ENCODE peak calls at places on chromosomes 16 and 17, in four cellular contexts. S, B, M and K are unnamed samples.

GRCh38 chr16:75099738-75100615 is 16.6 kb downstream of the LDHD start:
- DNase-seq in B (no peak), M (no peak), S (no peak), K (no peak)

GRCh38 chr16:52320930-52321439 is 226.0 kb downstream of the TOX3 start:
- DNase-seq in S (no peak), M (no peak), B (no peak), K (no peak)

GRCh38 chr17:41773731-41774193 is 12.7 kb downstream of the JUP start:
- DNase-seq in B (no peak), M (peak; percentile 24), S (no peak), K (no peak)

GRCh38 chr16:47413041-47413440 is 47.8 kb downstream of the ITFG1 start:
- DNase-seq in B (no peak), M (no peak), S (no peak), K (no peak)

GRCh38 chr17:49132699-49133364 is at the start of gene B4GALNT2:
- DNase-seq in S (no peak), M (no peak), B (no peak), K (peak; percentile 64)

GRCh38 chr17:29032798-29033197 is 10.1 kb upstream of the PIPOX start:
- DNase-seq in M (no peak), B (no peak), S (no peak), K (peak; percentile 36)

GRCh38 chr16:1762879-1763520 is 8.3 kb downstream of the NME3 start:
- DNase-seq in M (peak; percentile 81), S (no peak), B (no peak), K (peak; percentile 45)

GRCh38 chr16:87291944-87292343 is 25.2 kb downstream of the C16orf95 start:
- DNase-seq in M (no peak), S (no peak), B (no peak), K (no peak)

GRCh38 chr16:31472559-31473203 is 729 bp downstream of the TGFB1I1 start:
- DNase-seq in B (peak; percentile 58), M (peak; percentile 75), S (no peak), K (peak; percentile 93)

GRCh38 chr17:42878123-42878880 is 22.3 kb upstream of the G6PC1 start:
- DNase-seq in B (peak; percentile 59), M (no peak), S (no peak), K (peak; percentile 89)

GRCh38 chr16:15672514-15673167 is 22.6 kb downstream of the NDE1 start:
- DNase-seq in M (no peak), B (peak; percentile 100), S (no peak), K (no peak)

GRCh38 chr17:1737531-1738291 is 5.0 kb upstream of the SERPINF2 start:
- DNase-seq in M (no peak), S (no peak), B (no peak), K (no peak)

GRCh38 chr17:48058393-48059124 is 10.4 kb downstream of the NFE2L1 start:
- DNase-seq in S (no peak), B (no peak), M (no peak), K (no peak)

GRCh38 chr16:85798901-85799496 is 345 bp downstream of the EMC8 start:
- DNase-seq in S (no peak), M (peak; percentile 87), B (no peak), K (peak; percentile 25)

GRCh38 chr17:8153550-8153956 is 1.3 kb upstream of the PER1 start:
- DNase-seq in M (no peak), S (no peak), B (peak; percentile 97), K (no peak)

GRCh38 chr17:56314026-56314425 is 160.8 kb downstream of the ANKFN1 start:
- DNase-seq in B (no peak), M (no peak), S (no peak), K (no peak)

GRCh38 chr17:76166906-76167305 is 25.9 kb upstream of the FOXJ1 start:
- DNase-seq in B (no peak), M (no peak), S (no peak), K (no peak)

DNA sequence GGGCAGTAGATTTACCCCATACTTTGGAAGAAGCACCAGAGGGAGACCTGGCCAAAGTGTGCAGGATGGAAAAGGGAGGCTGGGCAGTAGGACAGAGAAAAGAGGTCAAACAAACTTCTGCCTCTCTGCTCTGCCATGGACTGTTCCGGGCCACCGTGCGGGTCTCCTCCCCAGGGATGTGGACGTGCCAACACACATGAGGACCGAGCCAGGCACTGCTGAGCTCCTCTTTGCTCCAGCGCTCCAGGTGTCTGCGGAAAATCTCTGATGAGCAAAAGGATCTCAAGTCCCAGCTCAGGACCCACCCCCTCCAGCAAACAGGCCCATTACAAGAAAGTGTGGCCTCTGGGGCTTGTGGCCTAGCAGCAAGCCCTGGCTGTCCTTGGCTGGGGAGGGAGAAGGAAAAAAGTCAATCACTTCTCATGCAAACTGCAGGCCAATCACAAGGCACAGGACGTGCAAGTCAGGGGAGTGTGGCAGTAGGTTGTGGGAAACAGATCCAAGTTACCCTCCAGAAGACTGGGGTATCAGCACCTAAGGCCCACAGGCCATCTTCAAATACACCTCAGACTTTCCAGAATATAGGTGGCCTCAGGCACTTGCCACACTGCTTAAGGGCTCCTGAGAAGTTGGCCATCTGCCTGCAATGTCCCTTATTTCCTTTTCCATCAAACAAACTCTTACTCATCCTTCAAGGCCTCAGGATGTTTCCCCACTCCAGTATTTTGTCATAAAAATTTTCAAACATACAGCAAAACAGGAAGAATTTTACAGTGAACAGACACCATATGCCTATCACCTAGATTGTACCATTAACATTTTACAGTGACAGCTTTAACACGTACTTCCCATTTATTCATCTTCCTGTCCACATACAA is 35.9 kb upstream of the SREBF1 start:
- DNase-seq in B (no peak), M (no peak), S (no peak), K (no peak)
- TF ChIP-seq NR2C2 in B (no peak), M (no peak), S (no peak), K (no peak)

GRCh38 chr17:21246698-21247097 is 6.5 kb downstream of the NATD1 start:
- DNase-seq in B (no peak), S (no peak), M (no peak), K (no peak)
- TF ChIP-seq NR2C2 in B (no peak), S (no peak), M (no peak), K (no peak)

GRCh38 chr17:79620207-79621038 is 9.6 kb upstream of the RBFOX3 start:
- DNase-seq in B (no peak), M (no peak), S (no peak), K (peak; percentile 2)
- TF ChIP-seq NR2C2 in B (no peak), M (no peak), S (no peak), K (no peak)

GRCh38 chr17:30363715-30364202 is 15.0 kb upstream of the CPD start:
- DNase-seq in S (peak; percentile 99), M (no peak), B (no peak), K (no peak)
- TF ChIP-seq NR2C2 in S (no peak), M (peak; percentile 65), B (no peak), K (no peak)

GRCh38 chr16:27642753-27643152 is 92.8 kb downstream of the KATNIP start:
- DNase-seq in B (peak; percentile 35), S (no peak), M (peak; percentile 44), K (peak; percentile 49)
- TF ChIP-seq NR2C2 in B (no peak), S (no peak), M (no peak), K (no peak)

DNA sequence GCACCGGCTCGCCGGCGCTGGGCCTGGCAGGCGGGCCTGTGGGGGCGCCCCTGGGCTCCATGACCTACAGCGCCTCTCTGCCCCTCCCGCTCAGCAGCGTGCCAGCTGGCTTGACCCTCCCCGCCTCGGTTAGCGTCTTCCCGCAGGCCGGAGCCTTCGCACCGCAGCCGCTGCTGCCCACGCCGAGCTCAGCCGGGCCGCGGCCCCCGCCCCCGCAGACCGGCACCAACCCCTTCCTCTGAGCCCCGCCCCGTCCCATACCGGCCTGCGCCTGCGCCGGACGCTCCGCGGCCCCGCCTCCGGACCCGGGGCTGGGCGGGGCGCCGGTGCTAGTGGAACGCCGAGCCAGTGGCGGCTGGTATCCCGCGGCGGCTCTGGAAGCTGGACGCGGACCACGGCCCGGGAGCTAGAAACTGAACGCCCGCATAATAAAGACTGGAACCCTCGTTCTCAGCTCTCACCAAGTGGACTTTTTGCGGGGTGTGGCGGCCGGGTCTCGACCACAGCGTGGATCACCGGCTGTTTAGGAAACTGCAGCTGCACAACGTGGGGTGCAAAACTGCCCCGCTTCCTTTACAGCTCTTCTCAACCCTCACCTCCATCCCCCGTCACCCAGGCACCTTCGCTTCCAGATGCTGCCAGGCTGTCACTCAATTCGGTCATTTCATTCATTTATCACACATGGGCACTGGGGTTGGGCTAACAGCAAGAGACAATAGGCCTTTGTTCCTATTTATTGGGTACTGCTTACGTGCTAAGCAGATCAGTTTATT is 4.9 kb upstream of the SPATA20 start:
- DNase-seq in S (no peak), B (peak; percentile 81), M (peak; percentile 99), K (peak; percentile 90)
- TF ChIP-seq NR2C2 in S (no peak), B (no peak), M (no peak), K (no peak)

DNA sequence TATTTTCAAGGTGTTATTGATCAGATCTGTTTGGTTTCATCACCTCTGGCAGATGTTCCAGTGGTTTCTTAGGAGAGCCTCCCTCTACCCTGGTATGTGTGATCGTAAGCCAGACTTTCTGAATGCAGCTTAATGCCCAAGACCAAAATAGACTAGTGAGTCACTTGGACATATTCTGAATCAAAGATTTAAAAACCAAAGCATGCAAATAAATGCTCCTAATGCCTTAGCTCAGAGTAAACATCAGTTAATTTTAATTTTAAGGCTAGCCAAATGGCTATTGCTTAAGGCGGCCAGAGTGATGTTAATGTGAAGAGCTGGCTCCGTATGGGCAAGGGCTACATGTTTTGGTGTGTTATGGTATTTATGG is 59.3 kb downstream of the MAP2K6 start:
- DNase-seq in S (no peak), M (no peak), B (no peak), K (no peak)
- TF ChIP-seq NR2C2 in S (no peak), M (no peak), B (no peak), K (no peak)